ENCODE peak calls at places on chromosomes 7 and 10, in nine cellular contexts. V is GM23248; N is body of pancreas; E is CD8-positive, alpha-beta T cell; O is cardiac muscle cell; W is esophagus squamous epithelium; P is ovary; U is mesendoderm; D is effector memory CD4-positive, alpha-beta T cell. J is an unnamed sample. For H3K4me1, the result is how much of the 10 kb centered on the place peaks cover.

GRCh38 chr7:148442933-148443332 is 147.6 kb upstream of the C7orf33 start:
- DNase-seq in V (no peak), D (no peak), P (no peak), W (no peak), E (no peak), N (peak), O (no peak), U (no peak), J (no peak)

GRCh38 chr7:32588657-32589056 is 93.4 kb downstream of the AVL9 start:
- DNase-seq in U (peak), D (no peak), O (peak), W (no peak), P (no peak), N (no peak), E (no peak), V (peak), J (no peak)

GRCh38 chr10:104296687-104297436 is 27.9 kb downstream of the GSTO2 start:
- DNase-seq in N (no peak), E (no peak), P (no peak), U (peak), W (no peak), D (no peak), V (no peak), O (no peak), J (no peak)

GRCh38 chr10:91759581-91759986 is 38.6 kb upstream of the TNKS2 start:
- DNase-seq in P (no peak), N (no peak), O (no peak), W (no peak), D (no peak), U (peak), E (no peak), V (peak), J (no peak)

GRCh38 chr7:24755541-24756416 is 1.5 kb downstream of the GSDME start:
- DNase-seq in U (no peak), D (no peak), V (peak), E (no peak), P (no peak), O (no peak), N (no peak), W (no peak), J (peak)

GRCh38 chr7:84317536-84317935 is 122.9 kb upstream of the SEMA3A start:
- DNase-seq in U (no peak), V (no peak), N (no peak), O (peak), D (no peak), P (no peak), W (no peak), E (no peak), J (no peak)

GRCh38 chr7:87580636-87581035 is 20.0 kb downstream of the ABCB1 start:
- DNase-seq in N (no peak), E (no peak), V (no peak), D (no peak), U (no peak), P (no peak), W (no peak), O (no peak), J (no peak)

GRCh38 chr10:114370199-114370598 is 34.1 kb downstream of the AFAP1L2 start:
- DNase-seq in V (no peak), P (no peak), W (no peak), O (no peak), N (no peak), D (no peak), E (no peak), U (no peak), J (no peak)

GRCh38 chr7:98836811-98837631 is 32.8 kb downstream of the TMEM130 start:
- DNase-seq in O (peak), V (peak), E (no peak), P (no peak), W (no peak), N (peak), U (peak), D (no peak), J (no peak)

DNA sequence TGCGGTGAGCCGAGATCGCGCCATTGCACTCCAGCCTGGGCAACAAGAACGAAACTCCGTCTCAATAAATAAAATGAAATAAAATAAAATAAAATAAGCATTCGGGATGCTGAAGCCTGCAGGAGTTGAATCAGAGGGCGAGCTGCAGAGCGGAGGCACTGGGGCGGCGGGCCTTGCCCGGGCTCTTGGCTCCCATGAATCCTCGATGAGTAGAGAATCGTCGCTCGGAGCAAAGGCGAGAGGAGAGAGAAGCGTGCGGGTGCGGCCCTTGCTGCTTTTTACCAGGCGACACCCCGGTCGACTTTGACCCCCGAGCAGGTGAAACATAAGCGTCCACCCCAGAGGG is 168.3 kb downstream of the UBE2H start:
- DNase-seq in V (no peak), P (no peak), O (no peak), N (peak), W (no peak), D (no peak), U (no peak), E (no peak), J (no peak)
- H3K4me3 ChIP-seq in V (no peak), P (no peak), O (no peak), N (no peak), W (peak), D (no peak), U (no peak), E (no peak), J (no peak)

DNA sequence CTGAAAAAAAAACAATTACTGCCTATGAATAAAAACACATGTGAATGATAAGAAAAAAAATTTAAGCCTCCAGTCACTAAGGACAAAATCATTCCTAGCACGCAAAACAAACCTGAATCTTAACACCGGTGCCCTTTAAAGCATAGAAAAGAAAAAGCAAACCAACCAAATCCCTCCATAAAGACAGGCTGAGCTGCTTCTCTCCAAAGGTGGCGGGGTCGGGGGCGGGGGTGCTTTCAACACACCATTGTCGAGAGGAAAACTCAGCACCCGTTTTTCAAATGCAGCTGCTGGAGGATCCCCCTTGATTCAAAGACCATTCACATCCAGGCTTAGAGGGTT is 1.4 kb downstream of the ST8SIA6 start:
- DNase-seq in D (no peak), U (no peak), O (no peak), N (no peak), W (no peak), V (peak), E (no peak), P (no peak), J (no peak)
- H3K27ac ChIP-seq in D (no peak), U (no peak), O (no peak), N (no peak), W (peak), V (no peak), E (no peak), P (no peak), J (no peak)

GRCh38 chr10:29861811-29862505 is 197.4 kb downstream of the JCAD start:
- DNase-seq in O (no peak), D (no peak), W (no peak), P (no peak), N (no peak), U (no peak), V (peak), E (no peak), J (no peak)

GRCh38 chr10:29860159-29860558 is 199.2 kb downstream of the JCAD start:
- DNase-seq in O (peak), N (no peak), W (no peak), E (no peak), D (no peak), V (peak), U (no peak), P (no peak), J (no peak)

GRCh38 chr10:29858352-29859267 is 200.8 kb downstream of the JCAD start:
- DNase-seq in P (peak), N (peak), E (no peak), U (peak), W (no peak), V (peak), D (no peak), O (peak), J (no peak)

GRCh38 chr10:29857843-29858242 is 201.5 kb downstream of the JCAD start:
- DNase-seq in V (no peak), O (no peak), U (no peak), P (no peak), W (no peak), N (no peak), D (no peak), E (no peak), J (no peak)

GRCh38 chr10:29859521-29860130 is 199.8 kb downstream of the JCAD start:
- DNase-seq in E (no peak), N (no peak), P (no peak), V (peak), O (no peak), D (no peak), U (no peak), W (no peak), J (no peak)
- H3K4me1 ChIP-seq in E (under half), N (under half), P (under half), V (under half), O (under half), D (under half), U (under half), W (under half), J (under half)

GRCh38 chr10:43226441-43226840 is 40.4 kb downstream of the RASGEF1A start:
- DNase-seq in N (peak), V (no peak), P (no peak), D (no peak), W (no peak), U (no peak), E (no peak), O (no peak), J (peak)

GRCh38 chr10:43228783-43229207 is 38.1 kb downstream of the RASGEF1A start:
- DNase-seq in V (no peak), E (no peak), U (no peak), D (no peak), W (no peak), P (no peak), O (no peak), N (no peak), J (no peak)

GRCh38 chr10:43226851-43227845 is 39.7 kb downstream of the RASGEF1A start:
- DNase-seq in N (peak), V (no peak), P (no peak), E (no peak), U (no peak), O (no peak), D (no peak), W (no peak), J (no peak)

GRCh38 chr10:43229208-43230061 is 37.4 kb downstream of the RASGEF1A start:
- DNase-seq in D (peak), O (no peak), W (no peak), P (no peak), E (peak), U (no peak), V (peak), N (peak), J (no peak)

DNA sequence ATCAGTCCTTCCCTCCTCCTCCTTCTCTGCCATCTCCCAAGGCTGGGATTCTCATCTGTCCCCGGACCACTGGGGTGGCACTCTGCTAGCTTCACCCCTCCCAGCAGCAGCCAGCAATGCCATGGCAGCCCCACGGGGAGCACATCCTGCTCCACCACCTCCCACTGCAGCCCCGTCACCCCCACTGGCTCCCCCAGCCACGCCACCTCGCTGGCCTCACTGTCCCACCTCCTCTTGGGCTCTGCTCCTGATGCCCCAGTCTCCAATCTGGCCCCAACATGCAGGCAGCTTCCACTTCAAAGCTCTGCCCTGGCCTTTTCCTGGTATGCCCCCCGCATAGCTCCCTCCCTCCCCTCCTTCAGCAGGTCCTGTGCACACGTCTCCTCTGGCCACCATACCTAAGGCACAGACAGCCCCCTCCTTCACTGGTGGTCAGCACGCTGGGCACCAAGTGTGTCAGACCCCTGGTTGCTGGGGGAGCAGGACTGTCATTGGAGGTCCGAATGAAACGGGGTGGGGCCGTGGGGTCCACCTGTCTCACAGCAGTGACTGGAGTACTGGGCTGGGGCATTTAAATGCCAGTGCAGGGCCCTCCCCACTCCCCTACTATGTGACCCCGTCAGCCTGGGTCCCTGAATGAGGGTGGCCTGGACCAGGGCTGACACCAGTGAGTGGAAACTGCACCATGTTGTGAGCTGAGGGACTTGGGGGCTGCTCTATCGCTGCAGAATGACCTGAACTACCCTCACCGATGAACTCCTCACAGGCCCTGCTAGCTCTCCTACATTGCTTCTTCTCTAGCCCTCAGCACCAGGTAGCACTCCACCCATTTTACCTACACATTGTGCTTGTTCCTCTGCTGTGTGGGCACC is 38.7 kb downstream of the RASGEF1A start:
- DNase-seq in V (no peak), E (no peak), N (peak), U (no peak), D (no peak), W (no peak), P (no peak), O (no peak), J (no peak)
- H3K4me3 ChIP-seq in V (no peak), E (peak), N (no peak), U (no peak), D (peak), W (no peak), P (no peak), O (no peak), J (peak)

DNA sequence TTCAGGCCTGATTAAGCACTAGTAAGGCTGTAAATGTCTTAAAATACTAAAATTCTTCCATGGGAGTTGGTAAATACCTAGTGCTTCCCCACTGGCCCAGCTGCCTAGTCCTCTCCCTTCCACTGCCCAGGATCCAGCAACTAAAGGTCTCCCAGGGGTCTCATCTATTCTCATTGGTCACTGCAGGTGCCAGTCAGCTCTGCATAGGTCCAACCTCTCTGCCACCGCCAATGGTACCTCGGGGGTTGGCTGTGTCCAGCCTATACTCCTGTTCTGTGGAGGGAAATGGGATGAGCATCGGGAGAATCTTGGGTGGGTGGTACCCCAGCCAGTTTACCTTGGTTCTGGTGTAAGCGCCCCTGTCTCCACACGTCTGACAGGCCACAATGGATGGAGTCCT is 6.1 kb upstream of the CREB5 start:
- DNase-seq in D (no peak), E (no peak), V (no peak), N (no peak), P (no peak), U (peak), O (peak), W (no peak), J (no peak)
- H3K27ac ChIP-seq in D (no peak), E (no peak), V (peak), N (no peak), P (no peak), U (no peak), O (no peak), W (peak), J (no peak)

GRCh38 chr10:93437000-93437945 is 44.9 kb downstream of the MYOF start:
- DNase-seq in P (peak), W (no peak), N (peak), U (peak), O (peak), D (no peak), E (no peak), V (peak), J (no peak)

GRCh38 chr10:93437946-93438795 is 44.0 kb downstream of the MYOF start:
- DNase-seq in W (no peak), E (no peak), P (no peak), O (peak), D (no peak), V (peak), U (peak), N (no peak), J (no peak)

GRCh38 chr10:93436577-93436976 is 45.6 kb downstream of the MYOF start:
- DNase-seq in W (no peak), V (peak), E (no peak), P (peak), U (peak), O (peak), D (no peak), N (no peak), J (no peak)

GRCh38 chr10:93435061-93435491 is 47.1 kb downstream of the MYOF start:
- DNase-seq in U (no peak), V (no peak), E (no peak), D (no peak), N (no peak), O (no peak), W (no peak), P (no peak), J (no peak)

DNA sequence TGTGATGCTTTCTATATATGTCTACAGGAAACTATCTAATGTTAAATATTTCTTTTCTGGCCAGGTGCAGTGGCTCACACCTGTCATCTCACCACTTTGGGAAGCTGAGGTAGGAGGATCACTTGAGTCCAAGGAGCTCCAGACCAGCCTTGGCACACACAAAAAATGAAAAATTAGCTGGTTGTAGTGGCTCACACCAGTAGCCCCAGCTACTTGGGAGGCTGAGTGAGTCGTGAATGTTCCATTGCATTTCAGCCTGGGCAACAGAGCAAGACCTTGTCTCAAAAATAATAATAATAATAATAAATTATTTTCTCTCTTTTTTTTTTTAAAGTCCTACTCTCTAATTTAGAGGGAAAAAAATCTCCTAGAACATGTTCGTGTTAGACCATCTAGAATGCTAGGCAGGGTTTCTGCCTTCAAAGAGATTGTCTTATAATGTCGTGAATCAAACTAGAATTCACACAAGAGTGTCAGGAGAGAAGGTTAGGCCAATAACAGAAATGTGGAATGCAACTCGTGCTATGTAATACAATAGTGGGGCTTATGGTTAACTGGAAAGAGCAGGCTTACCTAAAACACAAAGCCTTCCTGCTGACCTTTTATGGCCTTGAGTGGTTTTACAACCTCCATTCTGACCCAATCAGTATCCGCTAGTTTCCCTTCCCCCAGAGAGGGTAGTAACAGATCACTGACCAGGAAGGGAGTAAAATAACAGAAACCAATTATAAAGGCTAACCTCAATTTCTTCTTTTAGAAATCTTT is 46.3 kb downstream of the MYOF start:
- DNase-seq in P (no peak), O (peak), E (no peak), W (no peak), V (peak), D (no peak), U (peak), N (no peak), J (no peak)
- H3K4me1 ChIP-seq in P (under half), O (under half), E (under half), W (under half), V (half or more), D (under half), U (under half), N (under half), J (under half)

GRCh38 chr10:93826355-93826754 is 67.4 kb upstream of the SLC35G1 start:
- DNase-seq in P (no peak), U (peak), D (no peak), N (no peak), W (no peak), E (no peak), V (no peak), O (peak), J (no peak)

GRCh38 chr10:93827035-93827804 is 66.6 kb upstream of the SLC35G1 start:
- DNase-seq in O (no peak), U (peak), D (no peak), W (no peak), E (no peak), P (no peak), N (no peak), V (no peak), J (no peak)
- H3K4me3 ChIP-seq in O (no peak), U (no peak), D (no peak), W (no peak), E (no peak), P (no peak), N (no peak), V (no peak), J (no peak)

GRCh38 chr10:89475567-89475966 is 59.8 kb downstream of the SLC16A12 start:
- DNase-seq in E (no peak), P (no peak), U (no peak), D (no peak), N (no peak), V (no peak), O (no peak), W (no peak), J (no peak)
- H3K27ac ChIP-seq in E (no peak), P (peak), U (no peak), D (no peak), N (peak), V (no peak), O (peak), W (peak), J (no peak)

DNA sequence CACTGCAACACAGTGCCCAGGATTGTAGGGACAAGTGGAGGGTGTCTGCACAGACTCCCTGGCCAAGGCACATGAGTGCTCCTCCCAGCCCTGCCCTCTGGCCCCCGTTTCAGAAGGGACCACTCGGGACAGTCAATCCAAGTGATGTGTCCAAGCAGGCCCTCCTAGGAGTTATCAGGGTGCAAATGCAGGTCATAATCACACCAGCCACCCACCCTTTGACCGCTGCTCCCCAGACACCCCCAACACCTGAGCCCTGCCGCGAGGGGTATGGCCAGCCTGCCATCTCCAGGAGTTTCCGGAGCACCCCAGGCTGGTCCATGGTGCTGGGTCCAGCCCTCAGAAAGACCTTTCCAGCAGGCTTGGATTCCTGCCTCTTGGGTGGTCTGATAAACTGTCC is 54.5 kb upstream of the CXCL12 start:
- DNase-seq in D (no peak), O (no peak), P (no peak), U (no peak), N (no peak), W (no peak), E (no peak), V (no peak), J (no peak)
- H3K4me1 ChIP-seq in D (under half), O (under half), P (under half), U (under half), N (under half), W (under half), E (under half), V (under half), J (under half)